ENCODE peak calls at places on chromosomes 4 and X, in seven cellular contexts. C is neural progenitor cell, P is GM23248, K is MM.1S, D is GM12878, J is keratinocyte, I is HCT116. G is an unnamed sample.

GRCh38 chrX:45422216-45422925 is 221.7 kb upstream of the DIPK2B start:
- DNase-seq in C (no peak), P (peak; percentile 39), K (no peak), D (no peak), J (no peak), I (no peak), G (no peak)

GRCh38 chrX:101708180-101708579 is 48.5 kb upstream of the ARMCX2 start:
- DNase-seq in C (no peak), P (peak; percentile 38), K (no peak), D (no peak), J (no peak), I (no peak), G (no peak)

GRCh38 chrX:9171841-9172240 is 137.9 kb upstream of the FAM9B start:
- DNase-seq in C (no peak), P (peak; percentile 77), K (no peak), D (no peak), J (no peak), I (no peak), G (no peak)

GRCh38 chrX:103918050-103918449 is 44.4 kb upstream of the TMSB15B start:
- DNase-seq in C (peak; percentile 85), P (peak; percentile 73), K (peak; percentile 67), D (no peak), J (no peak), I (peak; percentile 50), G (peak; percentile 74)

GRCh38 chrX:19179389-19179788 is 57.1 kb upstream of the ADGRG2 start:
- DNase-seq in C (no peak), P (no peak), K (no peak), D (no peak), J (no peak), I (no peak), G (no peak)

GRCh38 chrX:44529315-44529714 is 13.3 kb downstream of the FUNDC1 start:
- DNase-seq in C (no peak), P (peak; percentile 6), K (no peak), D (no peak), J (no peak), I (no peak), G (no peak)

GRCh38 chr4:4323705-4324534 is 33.9 kb downstream of the ZBTB49 start:
- DNase-seq in C (no peak), P (no peak), K (no peak), D (no peak), J (no peak), I (no peak), G (no peak)

GRCh38 chr4:1731180-1731579 is 9.9 kb downstream of the TACC3 start:
- DNase-seq in C (no peak), P (no peak), K (no peak), D (no peak), J (no peak), I (no peak), G (no peak)

GRCh38 chr4:184156169-184156568 is 61.5 kb downstream of the ENPP6 start:
- DNase-seq in C (no peak), P (no peak), K (no peak), D (no peak), J (no peak), I (no peak), G (no peak)

GRCh38 chr4:117660668-117661067 is 373.6 kb upstream of the NDST3 start:
- DNase-seq in C (no peak), P (no peak), K (no peak), D (no peak), J (no peak), I (no peak), G (no peak)

GRCh38 chrX:106948641-106949040 is 28.4 kb downstream of the CLDN2 start:
- DNase-seq in C (no peak), P (peak; percentile 42), K (no peak), D (no peak), J (no peak), I (no peak), G (no peak)

GRCh38 chr4:147737623-147738022 is 5.7 kb downstream of the ARHGAP10 start:
- DNase-seq in C (peak; percentile 82), P (no peak), K (no peak), D (no peak), J (no peak), I (no peak), G (no peak)

GRCh38 chr4:139761461-139761860 is 95.8 kb downstream of the MGST2 start:
- DNase-seq in C (no peak), P (peak; percentile 58), K (no peak), D (no peak), J (no peak), I (peak; percentile 24), G (no peak)

GRCh38 chr4:172009461-172009860 is 196.3 kb downstream of the GALNTL6 start:
- DNase-seq in C (no peak), P (no peak), K (no peak), D (no peak), J (no peak), I (no peak), G (no peak)

GRCh38 chrX:40471965-40472648 is 108.7 kb upstream of the ATP6AP2 start:
- DNase-seq in C (peak; percentile 48), P (peak; percentile 47), K (peak; percentile 63), D (peak; percentile 33), J (no peak), I (no peak), G (peak; percentile 69)

GRCh38 chr4:87121332-87122065 is 98.9 kb downstream of the KLHL8 start:
- DNase-seq in C (no peak), P (peak; percentile 65), K (no peak), D (no peak), J (peak; percentile 50), I (no peak), G (no peak)

GRCh38 chrX:41452972-41453371 is 5.8 kb downstream of the NYX start:
- DNase-seq in C (no peak), P (peak; percentile 47), K (no peak), D (no peak), J (no peak), I (no peak), G (no peak)

GRCh38 chr4:104491826-104492771 is 2.6 kb downstream of the CXXC4 start:
- DNase-seq in C (peak; percentile 82), P (peak; percentile 3), K (peak; percentile 82), D (peak; percentile 87), J (no peak), I (no peak), G (no peak)

GRCh38 chr4:4425696-4426095 is 38.8 kb downstream of the NSG1 start:
- DNase-seq in C (no peak), P (no peak), K (no peak), D (no peak), J (no peak), I (no peak), G (no peak)

GRCh38 chr4:43047044-43047443 is 154.5 kb downstream of the GRXCR1 start:
- DNase-seq in C (no peak), P (no peak), K (no peak), D (no peak), J (no peak), I (no peak), G (no peak)

GRCh38 chr4:76748649-76749048 is 149.3 kb downstream of the SOWAHB start:
- DNase-seq in C (peak; percentile 51), P (peak; percentile 45), K (peak; percentile 21), D (no peak), J (no peak), I (no peak), G (peak; percentile 30)

GRCh38 chr4:10106421-10107039 is 10.1 kb downstream of the WDR1 start:
- DNase-seq in C (no peak), P (peak; percentile 99), K (no peak), D (no peak), J (peak; percentile 81), I (peak; percentile 62), G (no peak)

GRCh38 chr4:82975792-82976191 is 34.8 kb downstream of the LIN54 start:
- DNase-seq in C (no peak), P (peak; percentile 14), K (no peak), D (no peak), J (no peak), I (no peak), G (no peak)

GRCh38 chrX:38561951-38562719 is 793 bp downstream of the TSPAN7 start:
- DNase-seq in C (peak; percentile 50), P (peak; percentile 2), K (no peak), D (no peak), J (no peak), I (no peak), G (peak; percentile 22)
- TF ChIP-seq EZH2 in C (no peak), P (no peak), K (no peak), D (no peak), J (no peak), I (no peak), G (no peak)

DNA sequence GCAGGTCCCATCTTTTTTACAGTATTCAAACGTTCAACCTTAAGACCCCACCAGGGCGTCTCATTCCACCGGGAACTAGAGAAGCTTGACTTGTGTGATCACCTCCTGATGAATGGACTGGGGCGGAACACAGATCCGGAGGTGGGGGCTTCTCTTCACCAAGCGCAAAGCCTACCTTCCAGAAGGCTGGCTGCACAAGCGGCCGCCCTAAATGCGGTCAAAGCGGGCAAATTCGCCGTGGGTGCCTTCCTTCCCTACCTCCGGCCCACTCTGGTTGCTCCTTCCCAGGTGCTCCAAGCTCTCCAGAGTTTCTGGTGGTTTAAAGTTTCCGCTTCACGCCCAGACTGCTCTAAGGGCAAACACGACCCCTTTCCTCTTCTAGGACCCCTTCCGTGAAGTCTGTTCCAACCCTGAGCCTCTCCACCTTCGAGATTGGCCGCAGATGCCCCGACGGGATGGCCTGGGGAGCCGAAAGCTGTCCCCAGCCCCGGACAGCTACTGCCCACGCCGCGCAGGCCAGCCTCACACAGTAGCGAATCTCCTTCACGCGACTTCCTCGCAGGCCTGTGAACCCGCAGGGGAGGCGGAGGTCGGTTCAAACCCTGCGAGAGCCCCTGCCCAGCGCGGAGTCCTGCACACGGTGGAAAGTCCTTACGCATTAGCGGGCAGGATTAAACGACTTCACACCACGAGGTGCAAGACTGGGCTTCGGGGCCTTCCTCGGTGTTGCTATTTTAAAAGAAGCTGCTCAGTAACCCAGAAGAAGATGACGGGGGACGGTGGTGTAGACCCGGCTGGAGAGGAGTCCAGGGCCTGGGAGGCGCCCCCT is 1.6 kb upstream of the WWC2 start:
- DNase-seq in C (peak; percentile 72), P (peak; percentile 53), K (no peak), D (no peak), J (no peak), I (no peak), G (no peak)
- H3K4me3 ChIP-seq in C (peak overlapping the region; percentile 69), P (peak overlapping the region; percentile 86), K (peak overlapping the region; percentile 83), D (no peak overlapping the region), J (peak overlapping the region; percentile 83), I (peak overlapping the region; percentile 79), G (no peak overlapping the region)

DNA sequence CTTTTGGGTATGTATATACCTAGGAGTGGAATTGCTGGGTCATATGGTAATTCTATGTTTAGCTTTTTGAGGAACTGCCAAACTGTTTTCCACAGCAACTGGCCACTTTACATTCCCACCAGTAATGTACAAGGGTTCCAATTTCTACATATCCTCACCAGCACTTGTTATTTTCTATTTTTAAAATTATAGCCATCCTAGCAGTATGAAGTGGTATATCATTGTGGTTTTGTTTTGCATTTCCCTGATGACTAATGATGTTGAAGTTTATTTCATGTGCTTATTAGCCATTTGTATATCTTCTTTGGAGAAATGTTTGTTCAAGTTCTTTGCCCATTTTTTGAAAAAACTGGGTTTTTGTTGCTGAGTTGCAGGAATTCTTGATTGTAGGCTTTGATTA is 39.6 kb downstream of the TMEM164 start:
- DNase-seq in C (no peak), P (peak; percentile 9), K (no peak), D (no peak), J (no peak), I (no peak), G (no peak)
- H3K27me3 ChIP-seq in C (peaks cover 8% of the 10 kb centered on the region), P (no peaks in the 10 kb centered on the region), K (no peaks in the 10 kb centered on the region), D (no peaks in the 10 kb centered on the region), J (peaks cover 7% of the 10 kb centered on the region), I (no peaks in the 10 kb centered on the region), G (no peaks in the 10 kb centered on the region)

DNA sequence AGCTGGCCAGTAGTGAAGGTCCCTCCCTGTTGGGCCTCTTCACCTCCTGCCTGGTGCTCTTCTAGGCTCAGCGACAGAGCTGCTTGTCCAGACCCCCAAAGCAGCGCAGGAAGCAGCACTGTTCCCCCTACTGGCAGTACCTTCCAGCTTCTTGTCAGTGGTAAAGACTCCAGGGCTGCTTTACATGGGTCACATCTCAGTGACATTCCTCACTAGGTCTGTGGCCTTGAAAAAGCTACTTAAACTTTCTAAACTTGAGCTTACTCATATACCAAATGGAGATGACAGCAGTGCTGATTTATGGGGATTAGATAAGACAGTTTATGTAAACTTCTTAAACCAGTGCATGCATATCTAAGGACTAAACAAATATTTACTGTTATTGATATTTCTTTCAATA is 117.3 kb downstream of the FAT4 start:
- DNase-seq in C (peak; percentile 68), P (peak; percentile 7), K (no peak), D (no peak), J (no peak), I (peak; percentile 1), G (no peak)
- TF ChIP-seq EZH2 in C (no peak), P (no peak), K (no peak), D (no peak), J (no peak), I (no peak), G (no peak)

G was measured in DND-41.